ENCODE peak calls at places on chromosomes 5 and 9, in four cellular contexts. One of them, this sample, is unnamed.

GRCh38 chr5:40603378-40603777 is 76.3 kb upstream of the PTGER4 start:
- DNase-seq in lower lobe of right lung: no peak
- DNase-seq in omental fat pad: no peak
- DNase-seq in RWPE2: no peak
- DNase-seq in this sample: no peak

GRCh38 chr5:159337291-159337974 is 7.1 kb upstream of the IL12B start:
- DNase-seq in lower lobe of right lung: no peak
- DNase-seq in RWPE2: no peak
- DNase-seq in omental fat pad: no peak
- DNase-seq in this sample: no peak

GRCh38 chr5:142697356-142697807 is 11.5 kb upstream of the FGF1 start:
- DNase-seq in RWPE2: no peak
- DNase-seq in lower lobe of right lung: no peak
- DNase-seq in omental fat pad: no peak
- DNase-seq in this sample: no peak

GRCh38 chr9:17906204-17906840 is 327.5 kb downstream of the SH3GL2 start:
- DNase-seq in lower lobe of right lung: peak; percentile 35
- DNase-seq in RWPE2: peak; percentile 37
- DNase-seq in omental fat pad: no peak
- DNase-seq in this sample: no peak

GRCh38 chr9:113564804-113565237 is 101.3 kb downstream of the RGS3 start:
- DNase-seq in RWPE2: peak; percentile 69
- DNase-seq in omental fat pad: peak; percentile 23
- DNase-seq in lower lobe of right lung: peak; percentile 74
- DNase-seq in this sample: no peak

GRCh38 chr9:136051568-136052432 is 43.3 kb downstream of the NACC2 start:
- DNase-seq in lower lobe of right lung: peak; percentile 76
- DNase-seq in omental fat pad: no peak
- DNase-seq in RWPE2: peak; percentile 90
- DNase-seq in this sample: no peak

GRCh38 chr9:78811562-78812276 is 514.8 kb downstream of the PSAT1 start:
- DNase-seq in lower lobe of right lung: no peak
- DNase-seq in omental fat pad: no peak
- DNase-seq in RWPE2: no peak
- DNase-seq in this sample: no peak

GRCh38 chr9:98199388-98200033 is 7.1 kb upstream of the CORO2A start:
- DNase-seq in lower lobe of right lung: no peak
- DNase-seq in omental fat pad: no peak
- DNase-seq in RWPE2: no peak
- DNase-seq in this sample: no peak

GRCh38 chr5:143231973-143232812 is 171.3 kb downstream of the NR3C1 start:
- DNase-seq in omental fat pad: no peak
- DNase-seq in lower lobe of right lung: no peak
- DNase-seq in RWPE2: no peak
- DNase-seq in this sample: no peak

GRCh38 chr5:6193315-6193714 is 185.0 kb downstream of the MED10 start:
- DNase-seq in lower lobe of right lung: no peak
- DNase-seq in omental fat pad: no peak
- DNase-seq in RWPE2: no peak
- DNase-seq in this sample: no peak

GRCh38 chr5:94911285-94911684 is 292.8 kb downstream of the SLF1 start:
- DNase-seq in omental fat pad: no peak
- DNase-seq in RWPE2: no peak
- DNase-seq in lower lobe of right lung: no peak
- DNase-seq in this sample: no peak

GRCh38 chr5:168612123-168612522 is 33.0 kb upstream of the PANK3 start:
- DNase-seq in lower lobe of right lung: no peak
- DNase-seq in omental fat pad: no peak
- DNase-seq in RWPE2: no peak
- DNase-seq in this sample: no peak

This sample was measured in NK-92 treated with Interleukin-12 subunit alpha and Interleukin-12 subunit beta, amount 100 ng/mL, for 24 hours.